ENCODE peak calls at places on chromosomes 7 and 10, in ten cellular contexts. T, S, O, Y, E, K, C, W, P and Q are unnamed samples.

GRCh38 chr7:103989200-103989784 is at the start of gene RELN:
- DNase-seq in T (no peak), S (peak), O (peak), Y (no peak), E (no peak), K (no peak), C (no peak), W (no peak), P (peak), Q (no peak)

GRCh38 chr10:70145166-70145665 is 1.3 kb downstream of the TYSND1 start:
- DNase-seq in T (peak), S (peak), O (peak), Y (peak), E (peak), K (no peak), C (no peak), W (no peak), P (no peak), Q (peak)

GRCh38 chr10:3143791-3144434 is 28.7 kb downstream of the PITRM1 start:
- DNase-seq in T (no peak), S (no peak), O (no peak), Y (no peak), E (no peak), K (no peak), C (no peak), W (no peak), P (no peak), Q (no peak)

GRCh38 chr7:151085691-151086620 is at the start of gene AGAP3:
- DNase-seq in T (peak), S (peak), O (peak), Y (peak), E (peak), K (peak), C (peak), W (peak), P (peak), Q (peak)

GRCh38 chr7:132390705-132391104 is 185.6 kb downstream of the PLXNA4 start:
- DNase-seq in T (peak), S (peak), O (peak), Y (no peak), E (no peak), K (no peak), C (no peak), W (no peak), P (no peak), Q (no peak)

GRCh38 chr10:60299961-60300883 is 89.5 kb downstream of the ANK3 start:
- DNase-seq in T (no peak), S (peak), O (no peak), Y (no peak), E (no peak), K (no peak), C (no peak), W (no peak), P (peak), Q (no peak)

GRCh38 chr7:121547341-121548092 is 151.4 kb upstream of the FAM3C start:
- DNase-seq in T (peak), S (peak), O (peak), Y (no peak), E (no peak), K (no peak), C (no peak), W (no peak), P (peak), Q (peak)

GRCh38 chr7:92740713-92741126 is 95.7 kb downstream of the CDK6 start:
- DNase-seq in T (no peak), S (peak), O (peak), Y (no peak), E (no peak), K (no peak), C (no peak), W (no peak), P (no peak), Q (no peak)

GRCh38 chr7:36361227-36361626 is 28.4 kb upstream of the ANLN start:
- DNase-seq in T (no peak), S (no peak), O (no peak), Y (no peak), E (no peak), K (no peak), C (no peak), W (no peak), P (no peak), Q (no peak)

GRCh38 chr7:22001345-22002004 is 55.8 kb upstream of the CDCA7L start:
- DNase-seq in T (peak), S (peak), O (peak), Y (no peak), E (no peak), K (no peak), C (no peak), W (no peak), P (peak), Q (peak)

GRCh38 chr10:52068485-52068884 is 245.6 kb upstream of the DKK1 start:
- DNase-seq in T (no peak), S (no peak), O (no peak), Y (no peak), E (no peak), K (no peak), C (no peak), W (no peak), P (no peak), Q (no peak)

GRCh38 chr10:92222603-92223275 is 68.1 kb downstream of the CPEB3 start:
- DNase-seq in T (peak), S (peak), O (peak), Y (no peak), E (no peak), K (no peak), C (no peak), W (no peak), P (no peak), Q (no peak)

GRCh38 chr10:63390521-63390920 is 75.3 kb downstream of the JMJD1C start:
- DNase-seq in T (no peak), S (no peak), O (peak), Y (no peak), E (no peak), K (no peak), C (no peak), W (no peak), P (no peak), Q (no peak)

GRCh38 chr7:149850007-149850594 is 11.9 kb downstream of the ZNF862 start:
- DNase-seq in T (no peak), S (no peak), O (no peak), Y (no peak), E (no peak), K (peak), C (no peak), W (no peak), P (no peak), Q (no peak)

GRCh38 chr7:92466682-92467081 is 11.1 kb downstream of the ERVW-1 start:
- DNase-seq in T (no peak), S (no peak), O (no peak), Y (no peak), E (no peak), K (no peak), C (no peak), W (no peak), P (no peak), Q (no peak)

GRCh38 chr10:124351481-124352220 is 67.1 kb downstream of the OAT start:
- DNase-seq in T (no peak), S (no peak), O (no peak), Y (no peak), E (no peak), K (no peak), C (no peak), W (peak), P (no peak), Q (no peak)

GRCh38 chr10:58513189-58514101 is 773 bp downstream of the BICC1 start:
- DNase-seq in T (peak), S (peak), O (peak), Y (peak), E (peak), K (no peak), C (no peak), W (peak), P (no peak), Q (no peak)

GRCh38 chr7:134919240-134919641 is 67.1 kb upstream of the AGBL3 start:
- DNase-seq in T (no peak), S (no peak), O (no peak), Y (no peak), E (no peak), K (no peak), C (no peak), W (no peak), P (no peak), Q (no peak)

GRCh38 chr10:75616874-75617478 is 185.6 kb downstream of the LRMDA start:
- DNase-seq in T (no peak), S (no peak), O (no peak), Y (no peak), E (no peak), K (no peak), C (no peak), W (no peak), P (no peak), Q (peak)

GRCh38 chr7:5396542-5396941 is 27.1 kb downstream of the TNRC18 start:
- DNase-seq in T (peak), S (peak), O (peak), Y (peak), E (peak), K (peak), C (peak), W (no peak), P (no peak), Q (no peak)

GRCh38 chr7:129095258-129095657 is 40.3 kb upstream of the TNPO3 start:
- DNase-seq in T (no peak), S (no peak), O (no peak), Y (peak), E (no peak), K (no peak), C (peak), W (no peak), P (no peak), Q (peak)

GRCh38 chr10:16887565-16887964 is 70.3 kb upstream of the RSU1 start:
- DNase-seq in T (no peak), S (peak), O (peak), Y (no peak), E (no peak), K (no peak), C (no peak), W (no peak), P (no peak), Q (no peak)

GRCh38 chr10:50605280-50606270 is 18.2 kb downstream of the SGMS1 start:
- DNase-seq in T (peak), S (peak), O (peak), Y (peak), E (peak), K (no peak), C (no peak), W (no peak), P (no peak), Q (peak)

GRCh38 chr10:113362645-113363091 is 190.2 kb upstream of the HABP2 start:
- DNase-seq in T (no peak), S (peak), O (peak), Y (no peak), E (no peak), K (no peak), C (no peak), W (no peak), P (no peak), Q (no peak)

GRCh38 chr7:125830743-125831142 is 901.1 kb upstream of the POT1 start:
- DNase-seq in T (no peak), S (no peak), O (no peak), Y (no peak), E (no peak), K (no peak), C (no peak), W (no peak), P (no peak), Q (no peak)

GRCh38 chr10:59360605-59361515 is 1.5 kb downstream of the FAM13C start:
- DNase-seq in T (no peak), S (peak), O (no peak), Y (no peak), E (no peak), K (no peak), C (no peak), W (no peak), P (no peak), Q (no peak)

DNA sequence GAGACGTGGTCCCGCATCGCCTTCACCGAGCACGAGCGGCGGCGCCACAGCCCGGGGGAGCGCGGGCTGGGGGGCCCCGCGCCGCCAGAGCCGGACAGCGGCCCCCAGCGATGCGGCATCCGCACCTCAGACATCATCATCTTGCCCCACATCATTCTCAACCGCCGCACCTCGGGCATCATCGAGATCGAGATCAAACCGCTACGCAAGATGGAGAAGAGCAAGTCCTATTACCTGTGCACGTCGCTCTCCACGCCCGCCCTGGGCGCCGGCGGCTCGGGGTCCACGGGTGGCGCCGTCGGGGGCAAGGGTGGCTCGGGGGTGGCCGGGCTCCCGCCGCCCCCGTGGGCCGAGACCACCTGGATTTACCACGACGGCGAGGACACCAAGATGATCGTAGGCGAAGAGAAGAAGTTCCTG is 733 bp downstream of the CNNM2 start:
- DNase-seq in T (peak), S (no peak), O (peak), Y (peak), E (no peak), K (no peak), C (peak), W (peak), P (peak), Q (peak)
- H3K27ac ChIP-seq in T (peak), S (no peak), O (no peak), Y (peak), E (peak), K (peak), C (peak), W (peak), P (peak), Q (no peak)

GRCh38 chr7:107693396-107693795 is 32.8 kb downstream of the SLC26A4 start:
- DNase-seq in T (no peak), S (no peak), O (no peak), Y (no peak), E (no peak), K (no peak), C (no peak), W (no peak), P (no peak), Q (no peak)
- H3K27ac ChIP-seq in T (no peak), S (no peak), O (no peak), Y (no peak), E (no peak), K (peak), C (no peak), W (peak), P (no peak), Q (no peak)

DNA sequence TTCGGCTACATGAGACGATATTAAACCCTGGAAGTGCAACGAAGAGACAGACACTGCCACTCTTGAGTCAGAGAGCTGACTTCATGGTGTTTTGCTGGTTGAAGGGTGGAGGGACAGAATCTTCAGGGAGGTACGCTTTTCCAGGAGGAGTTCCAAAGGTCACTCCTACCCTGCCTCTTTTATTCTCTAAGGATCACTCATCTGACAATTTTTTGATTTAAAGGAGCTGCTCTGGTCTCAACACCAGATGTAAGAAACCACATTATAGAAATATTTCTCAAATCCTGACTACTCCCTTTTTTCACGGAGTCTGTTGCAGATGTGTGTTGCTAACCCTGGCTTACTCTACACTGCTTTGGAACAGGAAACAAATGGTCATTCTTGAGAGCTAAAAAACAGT is 123.7 kb downstream of the SEMA3C start:
- DNase-seq in T (no peak), S (peak), O (peak), Y (no peak), E (no peak), K (no peak), C (no peak), W (no peak), P (no peak), Q (no peak)
- H3K27ac ChIP-seq in T (no peak), S (no peak), O (peak), Y (no peak), E (no peak), K (no peak), C (no peak), W (peak), P (no peak), Q (no peak)

GRCh38 chr7:158803226-158803944 is 25.9 kb downstream of the ESYT2 start:
- DNase-seq in T (no peak), S (no peak), O (no peak), Y (no peak), E (no peak), K (no peak), C (no peak), W (no peak), P (no peak), Q (no peak)
- H3K27ac ChIP-seq in T (peak), S (no peak), O (peak), Y (peak), E (no peak), K (no peak), C (no peak), W (no peak), P (no peak), Q (no peak)

GRCh38 chr10:88253622-88254021 is 329.5 kb downstream of the RNLS start:
- DNase-seq in T (no peak), S (no peak), O (no peak), Y (no peak), E (no peak), K (no peak), C (no peak), W (no peak), P (no peak), Q (no peak)
- H3K27ac ChIP-seq in T (peak), S (no peak), O (no peak), Y (no peak), E (no peak), K (no peak), C (no peak), W (no peak), P (no peak), Q (no peak)

GRCh38 chr10:416091-416515 is 273.4 kb downstream of the DIP2C start:
- DNase-seq in T (no peak), S (no peak), O (no peak), Y (no peak), E (no peak), K (no peak), C (no peak), W (no peak), P (peak), Q (no peak)
- H3K27ac ChIP-seq in T (no peak), S (no peak), O (no peak), Y (no peak), E (no peak), K (no peak), C (no peak), W (no peak), P (no peak), Q (no peak)

GRCh38 chr7:64312826-64313225 is 935 bp upstream of the ZNF736 start:
- DNase-seq in T (no peak), S (no peak), O (peak), Y (no peak), E (peak), K (no peak), C (no peak), W (peak), P (no peak), Q (no peak)
- H3K27ac ChIP-seq in T (no peak), S (no peak), O (no peak), Y (no peak), E (no peak), K (peak), C (no peak), W (no peak), P (no peak), Q (no peak)

GRCh38 chr7:881441-882234 is 5.3 kb downstream of the GET4 start:
- DNase-seq in T (no peak), S (no peak), O (no peak), Y (no peak), E (peak), K (no peak), C (no peak), W (no peak), P (no peak), Q (no peak)

GRCh38 chr7:879093-879492 is 2.7 kb downstream of the GET4 start:
- DNase-seq in T (no peak), S (no peak), O (no peak), Y (no peak), E (peak), K (no peak), C (no peak), W (no peak), P (no peak), Q (no peak)

GRCh38 chr7:880450-880849 is 4.1 kb downstream of the GET4 start:
- DNase-seq in T (no peak), S (no peak), O (no peak), Y (no peak), E (peak), K (no peak), C (no peak), W (no peak), P (no peak), Q (no peak)

GRCh38 chr7:877312-878232 is 1.2 kb downstream of the GET4 start:
- DNase-seq in T (no peak), S (no peak), O (peak), Y (peak), E (peak), K (no peak), C (no peak), W (no peak), P (peak), Q (peak)

DNA sequence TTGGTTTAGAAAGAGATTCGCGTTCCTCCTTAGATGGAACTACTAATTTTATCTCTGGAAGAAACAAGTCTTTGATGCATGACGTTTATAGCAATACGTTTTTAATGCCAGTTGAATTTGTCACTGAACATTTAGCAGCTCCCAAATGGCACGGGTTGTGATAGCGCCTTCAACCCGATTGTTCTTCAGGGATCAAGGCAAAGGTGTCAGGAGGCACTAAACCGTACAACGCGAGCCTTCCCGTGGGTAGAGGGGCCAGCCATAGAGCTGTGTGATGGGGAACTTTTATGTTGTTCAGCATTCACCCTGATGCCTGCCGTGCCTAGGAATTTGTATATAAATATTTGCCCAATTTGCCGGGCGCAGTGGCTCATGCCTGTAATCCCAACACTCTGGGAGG is 3.4 kb downstream of the GET4 start:
- DNase-seq in T (no peak), S (no peak), O (no peak), Y (no peak), E (peak), K (no peak), C (no peak), W (no peak), P (no peak), Q (no peak)
- H3K27ac ChIP-seq in T (no peak), S (no peak), O (no peak), Y (no peak), E (peak), K (no peak), C (no peak), W (no peak), P (no peak), Q (no peak)

DNA sequence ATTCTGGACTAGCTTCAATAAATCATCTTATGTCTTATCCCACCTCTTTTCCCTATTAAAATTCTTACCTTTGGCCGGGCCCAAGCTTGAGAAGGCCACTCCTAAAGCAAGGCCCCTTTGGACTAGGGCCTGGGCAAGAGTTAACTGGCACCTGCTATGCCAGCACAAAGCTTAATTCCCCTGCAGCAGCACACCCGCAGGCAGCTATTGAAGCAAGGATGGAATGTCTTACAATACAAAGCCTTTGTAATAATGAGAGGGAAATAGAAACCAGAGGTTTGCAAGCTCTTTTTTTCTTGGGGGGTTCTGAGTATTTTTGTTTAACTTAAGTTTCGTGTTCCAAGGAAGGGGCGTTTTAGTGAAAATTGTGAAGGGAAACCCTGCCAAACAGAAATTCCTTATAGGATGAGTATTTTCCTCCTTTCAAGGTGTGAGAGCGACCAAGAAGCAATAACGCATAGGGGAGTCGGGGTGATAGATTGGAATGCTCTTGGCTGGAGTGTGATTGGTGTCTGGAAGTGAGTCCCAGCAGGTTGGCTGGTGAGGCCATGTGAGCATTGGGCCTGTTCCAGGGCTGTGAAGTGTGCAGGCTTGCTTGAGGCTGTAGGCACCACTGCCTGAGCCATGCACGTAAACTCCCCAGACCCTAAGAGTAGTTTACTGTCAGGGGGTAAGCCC is 148.5 kb downstream of the KIAA1217 start:
- DNase-seq in T (no peak), S (no peak), O (no peak), Y (no peak), E (no peak), K (no peak), C (no peak), W (no peak), P (no peak), Q (no peak)
- H3K27ac ChIP-seq in T (no peak), S (no peak), O (no peak), Y (no peak), E (no peak), K (no peak), C (no peak), W (no peak), P (no peak), Q (no peak)